ENCODE peak calls at places on chromosomes 2 and 18, in four cellular contexts. One of them, this sample, is unnamed.
A peak's percentile ranks its signal among the peaks of the same experiment; 100 is the strongest.

GRCh38 chr2:155308367-155309009 is 610.0 kb downstream of the KCNJ3 start:
- DNase-seq in left lung: no peak
- DNase-seq in GM06990: no peak
- DNase-seq in heart right ventricle: no peak
- DNase-seq in this sample: no peak

GRCh38 chr2:157304811-157305712 is 20.6 kb downstream of the ERMN start:
- DNase-seq in left lung: no peak
- DNase-seq in GM06990: no peak
- DNase-seq in heart right ventricle: no peak
- DNase-seq in this sample: peak; percentile 68

GRCh38 chr2:38610851-38611801 is 8.4 kb upstream of the HNRNPLL start:
- DNase-seq in heart right ventricle: no peak
- DNase-seq in left lung: no peak
- DNase-seq in GM06990: peak; percentile 32
- DNase-seq in this sample: no peak

GRCh38 chr18:8623549-8624106 is 14.4 kb downstream of the RAB12 start:
- DNase-seq in GM06990: peak; percentile 43
- DNase-seq in heart right ventricle: peak; percentile 54
- DNase-seq in left lung: peak; percentile 70
- DNase-seq in this sample: peak; percentile 7

GRCh38 chr2:114066186-114066747 is 176.4 kb downstream of the ACTR3 start:
- DNase-seq in heart right ventricle: no peak
- DNase-seq in GM06990: no peak
- DNase-seq in left lung: no peak
- DNase-seq in this sample: no peak

GRCh38 chr18:51278045-51278649 is 80.7 kb upstream of the MEX3C start:
- DNase-seq in left lung: no peak
- DNase-seq in GM06990: no peak
- DNase-seq in heart right ventricle: no peak
- DNase-seq in this sample: peak; percentile 34

GRCh38 chr18:53862921-53863320 is 361.5 kb downstream of the MBD2 start:
- DNase-seq in heart right ventricle: no peak
- DNase-seq in GM06990: no peak
- DNase-seq in left lung: no peak
- DNase-seq in this sample: no peak

GRCh38 chr2:120312861-120313694 is 32.9 kb upstream of the INHBB start:
- DNase-seq in GM06990: peak; percentile 64
- DNase-seq in left lung: peak; percentile 84
- DNase-seq in heart right ventricle: peak; percentile 81
- DNase-seq in this sample: peak; percentile 84

GRCh38 chr2:238684362-238685326 is 163.2 kb upstream of the TWIST2 start:
- DNase-seq in left lung: peak; percentile 63
- DNase-seq in GM06990: no peak
- DNase-seq in heart right ventricle: no peak
- DNase-seq in this sample: peak; percentile 100

GRCh38 chr2:178770518-178770917 is 36.7 kb downstream of the TTN start:
- DNase-seq in GM06990: no peak
- DNase-seq in heart right ventricle: no peak
- DNase-seq in left lung: no peak
- DNase-seq in this sample: no peak

GRCh38 chr2:200703132-200703925 is 108.4 kb upstream of the BZW1 start:
- DNase-seq in left lung: no peak
- DNase-seq in GM06990: no peak
- DNase-seq in heart right ventricle: no peak
- DNase-seq in this sample: peak; percentile 90

GRCh38 chr2:24420373-24420772 is 60.0 kb upstream of the ITSN2 start:
- DNase-seq in heart right ventricle: no peak
- DNase-seq in left lung: no peak
- DNase-seq in GM06990: no peak
- DNase-seq in this sample: no peak

DNA sequence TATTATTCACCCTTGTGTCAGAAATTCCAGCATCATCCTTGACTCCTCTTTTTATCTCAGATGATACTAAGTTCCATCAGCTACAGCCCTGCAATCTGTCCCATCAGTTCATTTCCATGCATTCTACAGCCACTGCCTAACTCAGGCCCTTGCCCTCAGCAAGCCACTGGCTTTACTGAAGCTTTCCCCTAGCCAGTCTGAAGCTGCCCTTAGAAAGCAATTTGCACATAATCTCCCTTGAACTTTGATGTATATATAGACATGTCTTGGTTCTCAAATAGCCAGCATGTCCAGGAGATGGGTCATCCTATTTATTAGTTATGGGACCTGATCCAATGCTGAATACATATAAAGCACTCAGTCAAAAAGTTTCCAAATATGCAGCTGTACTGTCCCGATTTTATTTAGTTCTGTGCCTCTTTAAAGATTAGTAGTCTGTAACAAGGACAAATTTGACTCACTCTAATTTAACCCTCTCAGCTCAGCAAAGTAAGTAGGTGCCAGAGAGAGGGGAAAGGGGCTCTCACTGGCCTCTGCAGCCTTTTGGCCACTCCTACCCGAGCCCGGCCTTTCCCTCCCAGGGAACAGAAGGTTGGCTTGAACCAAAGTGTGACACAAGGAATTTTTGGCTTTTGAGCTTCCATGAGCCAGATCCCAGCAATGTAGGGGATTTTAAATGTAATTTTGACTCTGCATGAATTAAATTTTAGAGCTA is 70.8 kb downstream of the CCDC93 start:
- DNase-seq in heart right ventricle: no peak
- DNase-seq in GM06990: no peak
- DNase-seq in left lung: no peak
- DNase-seq in this sample: peak; percentile 47
- H3K4me3 ChIP-seq in heart right ventricle: no peak overlapping the region
- H3K4me3 ChIP-seq in GM06990: no peak overlapping the region
- H3K4me3 ChIP-seq in left lung: no peak overlapping the region
- H3K4me3 ChIP-seq in this sample: no peak overlapping the region

GRCh38 chr2:16615687-16616615 is 49.7 kb downstream of the CYRIA start:
- DNase-seq in heart right ventricle: peak; percentile 33
- DNase-seq in GM06990: no peak
- DNase-seq in left lung: no peak
- DNase-seq in this sample: peak; percentile 28

GRCh38 chr2:16614314-16614860 is 51.2 kb downstream of the CYRIA start:
- DNase-seq in heart right ventricle: no peak
- DNase-seq in GM06990: no peak
- DNase-seq in left lung: no peak
- DNase-seq in this sample: peak; percentile 29

GRCh38 chr2:16615246-16615645 is 50.4 kb downstream of the CYRIA start:
- DNase-seq in heart right ventricle: no peak
- DNase-seq in left lung: no peak
- DNase-seq in GM06990: no peak
- DNase-seq in this sample: no peak

GRCh38 chr2:16613475-16613874 is 52.2 kb downstream of the CYRIA start:
- DNase-seq in GM06990: no peak
- DNase-seq in heart right ventricle: no peak
- DNase-seq in left lung: no peak
- DNase-seq in this sample: peak; percentile 49

DNA sequence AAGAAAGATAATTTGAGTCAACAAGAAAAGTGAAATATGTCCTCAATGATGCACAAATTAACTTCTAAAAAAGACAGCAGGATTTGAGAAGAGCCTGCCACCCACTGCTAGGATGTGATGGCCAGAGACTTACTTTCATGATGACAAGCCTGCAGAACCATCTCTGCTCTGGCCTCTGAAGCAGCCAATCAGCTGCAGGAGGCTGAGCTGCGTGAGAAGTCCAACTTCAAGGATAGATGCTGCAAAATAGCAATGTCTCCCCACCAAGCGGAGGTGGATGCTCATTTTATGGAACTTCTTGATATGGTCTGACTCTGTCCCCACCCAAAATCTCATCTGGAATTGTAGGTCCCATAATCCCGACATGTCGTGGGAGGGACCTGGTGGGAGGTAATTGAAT is 53.1 kb downstream of the CYRIA start:
- DNase-seq in GM06990: no peak
- DNase-seq in heart right ventricle: no peak
- DNase-seq in left lung: no peak
- DNase-seq in this sample: no peak
- H3K4me3 ChIP-seq in GM06990: no peak overlapping the region
- H3K4me3 ChIP-seq in heart right ventricle: no peak overlapping the region
- H3K4me3 ChIP-seq in left lung: no peak overlapping the region
- H3K4me3 ChIP-seq in this sample: no peak overlapping the region

GRCh38 chr2:130370490-130370889 is 14.6 kb downstream of the PTPN18 start:
- DNase-seq in left lung: no peak
- DNase-seq in GM06990: peak; percentile 48
- DNase-seq in heart right ventricle: no peak
- DNase-seq in this sample: no peak
- H3K4me3 ChIP-seq in left lung: no peak overlapping the region
- H3K4me3 ChIP-seq in GM06990: no peak overlapping the region
- H3K4me3 ChIP-seq in heart right ventricle: no peak overlapping the region
- H3K4me3 ChIP-seq in this sample: no peak overlapping the region

DNA sequence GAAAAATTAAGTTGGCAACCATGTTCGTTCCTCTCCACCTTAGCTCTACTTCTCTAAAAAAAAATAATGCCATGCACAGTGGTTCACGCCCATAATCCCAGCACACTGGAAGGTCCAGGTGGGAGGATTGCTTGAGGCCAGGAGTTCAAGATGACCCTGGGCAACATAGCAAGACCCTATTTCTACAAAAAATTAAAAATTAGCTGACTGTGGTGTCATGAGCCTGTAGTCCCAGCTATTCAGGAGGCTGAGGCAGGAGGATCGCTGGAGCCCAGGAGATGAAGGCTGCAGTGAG is 40.1 kb upstream of the NPAS2 start:
- DNase-seq in heart right ventricle: no peak
- DNase-seq in GM06990: no peak
- DNase-seq in left lung: no peak
- DNase-seq in this sample: no peak
- H3K4me3 ChIP-seq in heart right ventricle: no peak overlapping the region
- H3K4me3 ChIP-seq in GM06990: no peak overlapping the region
- H3K4me3 ChIP-seq in left lung: no peak overlapping the region
- H3K4me3 ChIP-seq in this sample: no peak overlapping the region

DNA sequence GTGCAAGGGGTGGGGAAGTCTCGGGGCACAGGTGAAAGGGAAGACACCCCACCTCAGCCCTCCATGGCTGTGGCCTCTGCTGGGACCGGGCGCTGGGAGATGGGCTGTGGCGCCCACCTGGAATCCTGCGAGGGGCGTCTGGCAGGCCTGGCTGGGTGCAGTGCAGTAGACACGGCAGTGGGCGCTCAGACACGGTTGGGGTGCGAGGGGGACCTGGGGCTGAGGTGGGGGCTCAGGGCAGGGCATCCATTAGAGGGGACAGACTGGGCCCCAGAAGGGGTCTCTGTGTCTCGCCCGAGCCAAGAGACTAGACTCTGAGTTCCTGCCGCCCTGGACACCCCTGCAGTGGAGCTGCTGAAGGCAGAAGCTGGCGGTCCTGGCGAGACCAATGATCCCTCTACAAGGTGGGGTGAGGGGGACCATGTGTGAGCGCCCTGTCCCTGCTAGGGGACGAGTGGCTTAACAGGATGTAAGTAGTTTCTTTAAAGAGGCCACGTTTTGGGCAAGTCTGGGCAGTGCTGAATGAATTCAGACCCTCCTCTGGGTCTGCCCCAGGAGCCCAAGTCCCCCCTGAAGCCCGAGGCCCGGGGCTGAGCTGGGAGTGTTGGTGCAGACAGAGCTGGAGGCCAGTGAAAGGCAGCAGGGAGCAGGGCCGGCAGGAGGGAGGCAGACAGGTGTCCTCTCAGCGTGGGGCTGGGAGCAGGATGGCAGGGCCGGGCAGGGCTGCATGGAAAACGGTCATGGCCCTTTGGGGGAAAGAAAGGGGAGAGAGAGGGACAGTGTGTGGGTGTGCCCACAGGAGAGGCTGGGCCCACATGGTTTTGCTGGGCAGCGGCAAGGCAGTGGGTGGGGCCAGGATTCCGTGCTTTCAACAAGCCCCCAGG is 57.2 kb downstream of the HS6ST1 start:
- DNase-seq in heart right ventricle: no peak
- DNase-seq in GM06990: no peak
- DNase-seq in left lung: no peak
- DNase-seq in this sample: no peak
- H3K4me3 ChIP-seq in heart right ventricle: no peak overlapping the region
- H3K4me3 ChIP-seq in GM06990: no peak overlapping the region
- H3K4me3 ChIP-seq in left lung: no peak overlapping the region
- H3K4me3 ChIP-seq in this sample: no peak overlapping the region

GRCh38 chr2:96115631-96116423 is 544 bp downstream of the ADRA2B start:
- DNase-seq in left lung: peak; percentile 29
- DNase-seq in heart right ventricle: no peak
- DNase-seq in GM06990: no peak
- DNase-seq in this sample: no peak
- H3K4me3 ChIP-seq in left lung: peak overlapping the region; percentile 64
- H3K4me3 ChIP-seq in heart right ventricle: peak overlapping the region; percentile 71
- H3K4me3 ChIP-seq in GM06990: peak overlapping the region; percentile 57
- H3K4me3 ChIP-seq in this sample: no peak overlapping the region

DNA sequence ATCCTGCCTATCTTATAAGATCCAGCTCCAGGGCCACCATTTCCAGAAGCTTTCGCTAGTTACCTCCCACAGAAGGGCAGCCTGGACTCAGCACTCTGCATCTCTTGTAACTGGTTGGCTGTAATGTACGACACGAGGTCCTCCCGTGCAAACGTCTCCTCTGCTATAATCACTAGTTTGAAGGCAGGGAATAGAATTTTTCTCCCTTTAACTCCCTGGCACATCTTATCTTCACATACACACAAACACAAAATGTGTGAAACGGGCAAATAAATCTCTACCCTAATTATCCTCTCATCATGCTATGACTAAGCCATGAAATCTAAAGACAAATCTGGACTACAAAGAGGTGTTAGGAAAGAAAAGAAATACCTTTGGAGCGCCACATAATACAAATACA is 36.8 kb downstream of the RNU4ATAC start:
- DNase-seq in left lung: no peak
- DNase-seq in heart right ventricle: no peak
- DNase-seq in GM06990: no peak
- DNase-seq in this sample: no peak
- H3K4me3 ChIP-seq in left lung: no peak overlapping the region
- H3K4me3 ChIP-seq in heart right ventricle: no peak overlapping the region
- H3K4me3 ChIP-seq in GM06990: no peak overlapping the region
- H3K4me3 ChIP-seq in this sample: no peak overlapping the region

DNA sequence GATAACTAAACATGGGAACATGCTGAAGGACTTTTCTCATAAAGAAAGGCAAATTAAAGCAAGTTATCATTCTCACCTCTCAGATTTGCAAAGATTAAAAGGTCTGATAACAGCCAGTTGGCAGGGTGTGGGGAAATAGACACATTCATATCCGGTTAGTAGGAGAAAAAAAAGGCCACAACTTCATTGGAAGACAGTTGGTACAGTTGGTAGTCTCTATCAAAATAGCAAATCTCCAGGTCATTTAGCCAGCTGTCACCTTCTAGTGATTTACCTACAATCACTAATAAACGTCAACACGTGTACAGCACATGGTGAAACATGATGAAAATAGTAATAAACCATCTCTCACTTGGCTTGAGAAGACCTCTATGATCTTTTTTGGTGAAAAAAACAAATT is 16.6 kb downstream of the INPP5D start:
- DNase-seq in GM06990: no peak
- DNase-seq in left lung: no peak
- DNase-seq in heart right ventricle: no peak
- DNase-seq in this sample: no peak
- H3K4me3 ChIP-seq in GM06990: no peak overlapping the region
- H3K4me3 ChIP-seq in left lung: no peak overlapping the region
- H3K4me3 ChIP-seq in heart right ventricle: no peak overlapping the region
- H3K4me3 ChIP-seq in this sample: no peak overlapping the region